ENCODE peak calls at places on chromosomes 13 and 19, in eight cellular contexts. K is psoas muscle; D is IMR-90; W is CD8-positive, alpha-beta memory T cell; A is Panc1; B is HCT116; M is sigmoid colon; R is neural progenitor cell. T is an unnamed sample.

GRCh38 chr13:95341441-95341840 is 40.2 kb upstream of the ABCC4 start:
- DNase-seq in K (no peak), D (no peak), W (no peak), A (no peak), B (no peak), M (no peak), R (no peak), T (no peak)

GRCh38 chr19:16850133-16850532 is 20.9 kb downstream of the SIN3B start:
- DNase-seq in K (no peak), D (peak), W (no peak), A (no peak), B (no peak), M (no peak), R (no peak), T (no peak)

GRCh38 chr13:45861352-45861751 is 9.8 kb upstream of the SIAH3 start:
- DNase-seq in K (no peak), D (peak), W (no peak), A (no peak), B (no peak), M (no peak), R (no peak), T (no peak)

GRCh38 chr19:2391118-2391725 is 31.2 kb downstream of the TMPRSS9 start:
- DNase-seq in K (no peak), D (peak), W (peak), A (peak), B (peak), M (no peak), R (peak), T (peak)

GRCh38 chr13:42814868-42815267 is 33.5 kb downstream of the FAM216B start:
- DNase-seq in K (no peak), D (peak), W (no peak), A (no peak), B (no peak), M (no peak), R (no peak), T (no peak)

GRCh38 chr13:111174377-111174776 is 59.3 kb downstream of the ARHGEF7 start:
- DNase-seq in K (no peak), D (no peak), W (no peak), A (no peak), B (no peak), M (no peak), R (no peak), T (no peak)

GRCh38 chr13:31827707-31828106 is 88.4 kb downstream of the RXFP2 start:
- DNase-seq in K (no peak), D (no peak), W (no peak), A (no peak), B (no peak), M (no peak), R (no peak), T (no peak)

GRCh38 chr19:41219924-41220567 is 1.0 kb downstream of the AXL start:
- DNase-seq in K (peak), D (peak), W (no peak), A (no peak), B (no peak), M (peak), R (peak), T (no peak)

GRCh38 chr19:35718345-35719041 is 690 bp downstream of the KMT2B start:
- DNase-seq in K (peak), D (no peak), W (peak), A (no peak), B (no peak), M (no peak), R (no peak), T (peak)

GRCh38 chr19:1453525-1454371 is 3.8 kb downstream of the APC2 start:
- DNase-seq in K (peak), D (no peak), W (no peak), A (no peak), B (no peak), M (no peak), R (peak), T (no peak)

GRCh38 chr19:58476498-58477015 is 405 bp downstream of the ZNF446 start:
- DNase-seq in K (no peak), D (no peak), W (no peak), A (no peak), B (no peak), M (no peak), R (no peak), T (no peak)

GRCh38 chr19:8577247-8577646 is at the start of gene MYO1F:
- DNase-seq in K (peak), D (no peak), W (no peak), A (no peak), B (no peak), M (peak), R (no peak), T (no peak)

GRCh38 chr13:113005076-113005865 is 36.3 kb downstream of the MCF2L start:
- DNase-seq in K (no peak), D (no peak), W (peak), A (no peak), B (no peak), M (no peak), R (no peak), T (no peak)

GRCh38 chr19:2491130-2491801 is 15.3 kb downstream of the GADD45B start:
- DNase-seq in K (peak), D (peak), W (no peak), A (no peak), B (no peak), M (no peak), R (no peak), T (no peak)

GRCh38 chr19:56245062-56245740 is 27.3 kb upstream of the EDDM13 start:
- DNase-seq in K (no peak), D (peak), W (no peak), A (no peak), B (no peak), M (no peak), R (no peak), T (no peak)

GRCh38 chr13:96279904-96280303 is 190.0 kb downstream of the HS6ST3 start:
- DNase-seq in K (no peak), D (no peak), W (no peak), A (no peak), B (no peak), M (no peak), R (no peak), T (no peak)

GRCh38 chr19:13089139-13089856 is 13.4 kb downstream of the LYL1 start:
- DNase-seq in K (no peak), D (no peak), W (no peak), A (no peak), B (no peak), M (no peak), R (peak), T (no peak)

GRCh38 chr13:24104723-24105122 is 55.8 kb upstream of the SPATA13 start:
- DNase-seq in K (no peak), D (no peak), W (no peak), A (no peak), B (no peak), M (no peak), R (no peak), T (no peak)

GRCh38 chr13:94252209-94252608 is 227.3 kb downstream of the DCT start:
- DNase-seq in K (no peak), D (no peak), W (no peak), A (no peak), B (no peak), M (no peak), R (no peak), T (no peak)

GRCh38 chr13:32446220-32446619 is 18.3 kb upstream of the N4BP2L1 start:
- DNase-seq in K (no peak), D (no peak), W (no peak), A (no peak), B (no peak), M (no peak), R (no peak), T (no peak)

GRCh38 chr13:110369400-110369799 is 62.3 kb downstream of the COL4A2 start:
- DNase-seq in K (no peak), D (no peak), W (no peak), A (no peak), B (no peak), M (no peak), R (no peak), T (no peak)

GRCh38 chr19:36028313-36029041 is 4.2 kb downstream of the CLIP3 start:
- DNase-seq in K (no peak), D (no peak), W (no peak), A (no peak), B (no peak), M (no peak), R (no peak), T (no peak)

GRCh38 chr19:40888191-40888590 is 6.2 kb upstream of the CYP2A7 start:
- DNase-seq in K (no peak), D (no peak), W (no peak), A (no peak), B (no peak), M (no peak), R (no peak), T (no peak)

GRCh38 chr13:76939215-76939614 is 9.1 kb upstream of the ACOD1 start:
- DNase-seq in K (no peak), D (peak), W (no peak), A (no peak), B (no peak), M (no peak), R (no peak), T (no peak)

GRCh38 chr19:56120371-56121179 is 520 bp downstream of the ZNF787 start:
- DNase-seq in K (peak), D (peak), W (peak), A (no peak), B (peak), M (peak), R (peak), T (peak)

GRCh38 chr19:39125554-39126311 is at the start of gene PAK4:
- DNase-seq in K (peak), D (peak), W (peak), A (peak), B (peak), M (peak), R (peak), T (peak)

GRCh38 chr19:39125199-39125553 is 410 bp upstream of the PAK4 start:
- DNase-seq in K (no peak), D (no peak), W (no peak), A (no peak), B (no peak), M (no peak), R (no peak), T (no peak)

GRCh38 chr19:39122934-39123731 is 2.5 kb upstream of the PAK4 start:
- DNase-seq in K (no peak), D (no peak), W (no peak), A (no peak), B (no peak), M (no peak), R (no peak), T (no peak)

GRCh38 chr19:39126312-39126561 is 651 bp downstream of the PAK4 start:
- DNase-seq in K (no peak), D (no peak), W (no peak), A (no peak), B (no peak), M (no peak), R (no peak), T (no peak)

DNA sequence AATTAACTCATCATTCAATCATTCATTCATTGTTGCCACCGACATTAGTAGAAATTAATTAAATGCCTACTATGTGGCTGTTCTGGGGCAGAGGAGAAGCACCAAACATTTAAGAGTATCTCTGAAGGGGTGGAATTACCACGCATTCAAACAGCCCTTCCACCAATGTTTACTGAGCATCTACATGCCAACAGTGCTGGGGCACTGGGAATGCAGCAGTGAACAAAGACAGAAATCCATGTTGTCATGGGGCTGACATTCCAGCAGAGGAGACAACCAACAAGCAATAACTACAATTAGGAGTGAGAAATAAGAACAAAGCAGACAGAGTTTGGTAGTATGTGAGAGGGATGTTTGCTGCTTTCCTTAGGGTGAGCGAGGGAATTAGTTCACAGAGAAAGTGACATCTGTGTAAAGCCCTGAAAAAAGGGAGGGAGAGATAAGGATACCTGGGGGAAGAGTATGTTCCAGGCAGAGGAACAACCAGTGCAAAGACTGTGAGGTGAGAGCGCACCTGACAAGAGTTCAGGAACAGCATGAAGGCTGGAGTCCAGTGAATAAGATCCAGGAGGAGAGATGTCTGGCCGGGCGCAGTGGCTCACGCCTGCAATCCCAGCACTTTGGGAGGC is 1.3 kb upstream of the PAK4 start:
- DNase-seq in K (no peak), D (no peak), W (no peak), A (no peak), B (no peak), M (no peak), R (no peak), T (no peak)
- H3K27ac ChIP-seq in K (no peak), D (no peak), W (no peak), A (peak), B (no peak), M (no peak), R (no peak), T (no peak)

DNA sequence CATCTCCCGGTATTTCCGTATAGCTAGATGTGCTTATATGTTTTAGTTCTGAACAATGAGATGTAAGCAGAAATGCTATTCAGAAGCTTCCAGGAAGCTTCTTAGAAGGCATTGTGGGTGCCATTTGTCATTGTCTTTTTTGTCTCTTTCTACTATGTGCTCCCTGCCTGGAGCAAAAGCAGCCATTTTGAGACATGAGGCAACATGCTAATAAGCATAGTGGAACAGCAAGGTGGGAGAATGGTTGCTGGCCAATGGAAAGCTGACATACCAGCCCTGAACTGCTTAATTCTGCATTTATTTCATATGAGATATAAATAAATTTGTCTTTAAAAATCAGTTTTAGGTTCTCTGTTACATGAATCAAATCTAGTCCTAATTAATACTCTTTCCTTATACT is 299.7 kb downstream of the LMO7 start:
- DNase-seq in K (no peak), D (no peak), W (no peak), A (no peak), B (no peak), M (no peak), R (no peak), T (no peak)
- H3K27ac ChIP-seq in K (no peak), D (no peak), W (no peak), A (no peak), B (no peak), M (no peak), R (no peak), T (no peak)

DNA sequence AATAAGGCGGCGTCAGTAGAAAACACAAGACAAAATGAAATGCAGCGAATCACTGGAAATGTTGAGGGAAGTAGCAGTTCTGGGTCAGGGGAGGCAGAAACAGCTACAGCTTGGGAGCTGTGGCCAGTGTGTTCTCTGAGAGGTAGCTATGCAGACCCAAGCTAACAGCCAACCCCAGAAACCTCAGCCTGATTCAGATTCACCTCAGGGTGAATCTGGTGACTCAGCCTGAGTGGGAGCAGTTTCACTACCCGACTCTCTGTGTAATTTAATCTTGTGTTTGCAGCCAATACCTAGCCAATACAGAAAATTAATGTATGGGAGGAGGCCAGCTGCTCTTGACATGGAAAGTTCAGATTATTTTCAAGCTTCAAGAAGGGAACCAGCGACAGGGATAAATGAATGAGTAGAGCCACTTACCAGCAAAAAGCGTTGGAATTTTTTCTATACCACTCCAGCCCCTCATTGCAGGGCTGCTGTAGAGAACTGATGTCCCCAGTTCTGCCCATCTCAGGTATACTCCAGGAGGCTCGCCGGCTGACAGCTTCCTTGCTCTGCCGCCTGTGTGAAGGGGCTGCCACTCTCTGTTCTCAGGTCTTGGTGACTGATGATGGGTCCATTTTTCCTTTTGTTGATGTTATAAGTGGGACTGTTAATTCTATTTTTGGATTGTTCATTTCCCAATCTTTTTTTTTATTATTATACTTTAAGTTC is 8.9 kb downstream of the IGFL3 start:
- DNase-seq in K (no peak), D (peak), W (no peak), A (no peak), B (peak), M (no peak), R (no peak), T (no peak)
- H3K27ac ChIP-seq in K (no peak), D (no peak), W (no peak), A (no peak), B (no peak), M (no peak), R (no peak), T (no peak)

DNA sequence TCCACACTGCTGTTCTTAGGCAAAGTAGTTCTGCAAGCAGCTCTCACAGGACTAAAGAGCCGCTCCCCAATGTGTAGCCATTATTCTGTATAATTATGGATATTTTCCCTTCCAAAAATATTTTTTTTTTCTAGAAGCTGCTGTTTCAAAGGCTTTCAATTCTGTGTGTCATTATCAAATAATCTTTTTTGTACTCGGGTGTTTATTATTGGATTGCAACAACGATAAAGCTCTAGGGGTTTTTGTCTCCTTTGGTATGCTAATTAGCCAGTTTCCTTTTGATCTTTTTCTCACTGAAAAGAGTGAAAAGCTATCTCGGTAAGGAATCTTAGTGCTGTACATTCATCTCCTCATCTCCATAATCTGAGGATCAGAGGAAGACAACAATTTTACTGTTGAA is 136.6 kb downstream of the OLFM4 start:
- DNase-seq in K (no peak), D (no peak), W (no peak), A (no peak), B (no peak), M (no peak), R (peak), T (no peak)
- H3K27ac ChIP-seq in K (no peak), D (no peak), W (no peak), A (no peak), B (no peak), M (no peak), R (peak), T (no peak)